ENCODE peak calls at places on chromosome 19, in ten cellular contexts. Z is hypothalamus, J is omental fat pad, G is memory B cell, O is PC-9, W is T-helper 2 cell, R is lung, A is cardiac fibroblast, B is GM12891, M is NT2/D1. V is an unnamed sample.

GRCh38 chr19:18468517-18468916 is 30.6 kb upstream of the ISYNA1 start:
- DNase-seq in Z (no peak), J (no peak), G (no peak), O (no peak), W (no peak), R (no peak), A (no peak), B (no peak), M (no peak), V (no peak)

GRCh38 chr19:43362179-43362578 is 8.7 kb downstream of the CD177 start:
- DNase-seq in Z (no peak), J (no peak), G (no peak), O (no peak), W (no peak), R (no peak), A (peak), B (no peak), M (no peak), V (no peak)

GRCh38 chr19:50983625-50984292 is at the start of gene KLK7:
- DNase-seq in Z (no peak), J (no peak), G (no peak), O (no peak), W (no peak), R (no peak), A (no peak), B (no peak), M (no peak), V (no peak)

GRCh38 chr19:11013771-11014170 is 52.9 kb downstream of the SMARCA4 start:
- DNase-seq in Z (no peak), J (no peak), G (no peak), O (no peak), W (no peak), R (no peak), A (no peak), B (no peak), M (no peak), V (no peak)

GRCh38 chr19:3066482-3067049 is 4.3 kb upstream of the TLE5 start:
- DNase-seq in Z (no peak), J (no peak), G (no peak), O (no peak), W (no peak), R (no peak), A (no peak), B (no peak), M (no peak), V (no peak)

GRCh38 chr19:42124386-42124901 is 7.8 kb downstream of the POU2F2 start:
- DNase-seq in Z (no peak), J (no peak), G (no peak), O (no peak), W (no peak), R (no peak), A (no peak), B (no peak), M (no peak), V (no peak)

GRCh38 chr19:21202865-21203494 is 61.1 kb downstream of the ZNF431 start:
- DNase-seq in Z (no peak), J (no peak), G (no peak), O (peak), W (peak), R (no peak), A (peak), B (peak), M (peak), V (no peak)

GRCh38 chr19:19061491-19061890 is 2.3 kb upstream of the SLC25A42 start:
- DNase-seq in Z (no peak), J (no peak), G (no peak), O (no peak), W (no peak), R (no peak), A (no peak), B (no peak), M (no peak), V (peak)